ENCODE peak calls at places on chromosomes 7 and 10, in six cellular contexts. I, M, N, K, R and T are unnamed samples.

GRCh38 chr10:72007246-72007892 is 43.2 kb downstream of the CHST3 start:
- DNase-seq in I (no peak), M (peak; percentile 86), N (no peak), K (no peak), R (no peak), T (no peak)

GRCh38 chr10:80359644-80360043 is 3.1 kb downstream of the DYDC2 start:
- DNase-seq in I (no peak), M (no peak), N (no peak), K (no peak), R (no peak), T (no peak)

GRCh38 chr7:2172311-2173183 is 60.2 kb downstream of the MAD1L1 start:
- DNase-seq in I (peak; percentile 75), M (no peak), N (peak; percentile 97), K (peak; percentile 95), R (peak; percentile 48), T (peak; percentile 77)

GRCh38 chr10:64506963-64507362 is 985.8 kb downstream of the REEP3 start:
- DNase-seq in I (no peak), M (no peak), N (no peak), K (no peak), R (no peak), T (no peak)

GRCh38 chr7:140426130-140426529 is 22.3 kb downstream of the RAB19 start:
- DNase-seq in I (no peak), M (no peak), N (no peak), K (no peak), R (no peak), T (no peak)

GRCh38 chr7:84914598-84914997 is 272.3 kb downstream of the SEMA3D start:
- DNase-seq in I (no peak), M (no peak), N (no peak), K (no peak), R (no peak), T (no peak)

GRCh38 chr7:44769381-44770209 is 20.9 kb downstream of the ZMIZ2 start:
- DNase-seq in I (peak; percentile 49), M (no peak), N (peak; percentile 47), K (no peak), R (no peak), T (peak; percentile 24)

GRCh38 chr10:101028446-101029244 is 2.3 kb downstream of the PDZD7 start:
- DNase-seq in I (no peak), M (no peak), N (no peak), K (no peak), R (no peak), T (no peak)

GRCh38 chr10:71548494-71548846 is 151.8 kb downstream of the CDH23 start:
- DNase-seq in I (no peak), M (no peak), N (peak; percentile 0), K (no peak), R (no peak), T (peak; percentile 46)

GRCh38 chr7:44978511-44979366 is at the start of gene MYO1G:
- DNase-seq in I (peak; percentile 28), M (no peak), N (no peak), K (no peak), R (peak; percentile 39), T (no peak)

GRCh38 chr7:100711369-100711768 is 5.4 kb downstream of the POP7 start:
- DNase-seq in I (no peak), M (peak; percentile 44), N (no peak), K (no peak), R (no peak), T (no peak)

GRCh38 chr10:28734940-28735759 is 57.8 kb downstream of the BAMBI start:
- DNase-seq in I (no peak), M (no peak), N (peak; percentile 96), K (peak; percentile 96), R (no peak), T (peak; percentile 93)

GRCh38 chr7:157445956-157446295 is 109.1 kb downstream of the DNAJB6 start:
- DNase-seq in I (no peak), M (no peak), N (no peak), K (no peak), R (no peak), T (no peak)

GRCh38 chr10:35035641-35036040 is 54.5 kb downstream of the CUL2 start:
- DNase-seq in I (no peak), M (no peak), N (no peak), K (no peak), R (no peak), T (no peak)

GRCh38 chr10:1668347-1668746 is 69.0 kb downstream of the ADARB2 start:
- DNase-seq in I (no peak), M (no peak), N (no peak), K (no peak), R (no peak), T (no peak)

GRCh38 chr7:74040791-74041520 is 13.0 kb downstream of the ELN start:
- DNase-seq in I (no peak), M (no peak), N (no peak), K (no peak), R (no peak), T (no peak)

GRCh38 chr10:22341190-22341935 is 3.9 kb upstream of the SPAG6 start:
- DNase-seq in I (no peak), M (no peak), N (peak; percentile 15), K (no peak), R (no peak), T (no peak)

GRCh38 chr7:136956232-136956631 is 87.8 kb downstream of the CHRM2 start:
- DNase-seq in I (no peak), M (no peak), N (peak; percentile 87), K (peak; percentile 42), R (no peak), T (peak; percentile 31)

GRCh38 chr7:117322741-117323584 is at the start of gene WNT2:
- DNase-seq in I (no peak), M (no peak), N (peak; percentile 22), K (no peak), R (no peak), T (no peak)

GRCh38 chr7:116630357-116630756 is 41.6 kb upstream of the MET start:
- DNase-seq in I (no peak), M (no peak), N (no peak), K (no peak), R (no peak), T (no peak)

GRCh38 chr10:78515037-78515872 is 481.6 kb downstream of the RPS24 start:
- DNase-seq in I (no peak), M (peak; percentile 64), N (no peak), K (no peak), R (peak; percentile 18), T (no peak)

GRCh38 chr10:119931873-119932272 is 39.3 kb downstream of the SEC23IP start:
- DNase-seq in I (no peak), M (no peak), N (no peak), K (no peak), R (no peak), T (no peak)

GRCh38 chr7:126411821-126412383 is 840.8 kb downstream of the GRM8 start:
- DNase-seq in I (no peak), M (no peak), N (no peak), K (no peak), R (no peak), T (no peak)

GRCh38 chr7:22572292-22572691 is 72.3 kb upstream of the STEAP1B start:
- DNase-seq in I (no peak), M (no peak), N (no peak), K (no peak), R (no peak), T (no peak)

GRCh38 chr10:28558923-28559508 is 26.1 kb downstream of the WAC start:
- DNase-seq in I (no peak), M (no peak), N (peak; percentile 27), K (no peak), R (no peak), T (no peak)

GRCh38 chr10:122559228-122559627 is 1.3 kb upstream of the DMBT1 start:
- DNase-seq in I (no peak), M (no peak), N (no peak), K (no peak), R (no peak), T (no peak)

GRCh38 chr10:100744980-100745881 is at the start of gene PAX2:
- DNase-seq in I (no peak), M (no peak), N (no peak), K (no peak), R (no peak), T (no peak)

GRCh38 chr7:49773082-49773938 is at the start of gene VWC2:
- DNase-seq in I (peak; percentile 14), M (peak; percentile 71), N (no peak), K (no peak), R (no peak), T (no peak)

GRCh38 chr10:31188792-31189406 is 130.1 kb upstream of the ZEB1 start:
- DNase-seq in I (no peak), M (no peak), N (peak; percentile 76), K (no peak), R (no peak), T (peak; percentile 25)

GRCh38 chr7:137820677-137821420 is 25.9 kb downstream of the DGKI start:
- DNase-seq in I (peak; percentile 47), M (peak; percentile 42), N (peak; percentile 83), K (peak; percentile 34), R (peak; percentile 20), T (peak; percentile 60)

GRCh38 chr7:4849390-4849789 is 12.4 kb downstream of the PAPOLB start:
- DNase-seq in I (peak; percentile 33), M (no peak), N (peak; percentile 26), K (no peak), R (no peak), T (peak; percentile 60)
- TF ChIP-seq CTCF in I (peak; percentile 14), M (no peak), N (peak; percentile 24), K (peak; percentile 36), R (no peak), T (peak; percentile 61)

DNA sequence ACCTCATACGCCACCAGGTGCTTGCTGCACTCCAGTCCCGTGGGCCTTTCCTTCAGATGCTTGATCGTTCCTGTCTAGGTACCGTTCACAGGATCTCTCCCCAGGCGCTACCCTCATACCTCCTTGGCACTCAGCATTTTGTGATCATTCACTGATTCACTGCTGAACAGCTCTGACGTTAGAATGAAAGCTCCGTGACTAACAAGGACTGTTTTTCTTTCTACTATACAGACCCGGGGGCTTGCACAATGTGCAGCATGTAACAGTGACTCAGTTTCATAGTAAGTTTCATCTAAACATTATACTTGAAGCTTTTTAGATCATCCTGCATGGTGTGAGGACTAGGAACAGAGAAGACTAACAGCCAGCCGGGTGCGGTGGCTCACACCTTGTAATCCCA is 20.6 kb downstream of the KIN start:
- DNase-seq in I (no peak), M (no peak), N (peak; percentile 97), K (peak; percentile 78), R (no peak), T (peak; percentile 88)
- H3K27ac ChIP-seq in I (no peak overlapping the region), M (no peak overlapping the region), N (no peak overlapping the region), K (peak overlapping the region; percentile 59), R (no peak overlapping the region), T (peak overlapping the region; percentile 40)

DNA sequence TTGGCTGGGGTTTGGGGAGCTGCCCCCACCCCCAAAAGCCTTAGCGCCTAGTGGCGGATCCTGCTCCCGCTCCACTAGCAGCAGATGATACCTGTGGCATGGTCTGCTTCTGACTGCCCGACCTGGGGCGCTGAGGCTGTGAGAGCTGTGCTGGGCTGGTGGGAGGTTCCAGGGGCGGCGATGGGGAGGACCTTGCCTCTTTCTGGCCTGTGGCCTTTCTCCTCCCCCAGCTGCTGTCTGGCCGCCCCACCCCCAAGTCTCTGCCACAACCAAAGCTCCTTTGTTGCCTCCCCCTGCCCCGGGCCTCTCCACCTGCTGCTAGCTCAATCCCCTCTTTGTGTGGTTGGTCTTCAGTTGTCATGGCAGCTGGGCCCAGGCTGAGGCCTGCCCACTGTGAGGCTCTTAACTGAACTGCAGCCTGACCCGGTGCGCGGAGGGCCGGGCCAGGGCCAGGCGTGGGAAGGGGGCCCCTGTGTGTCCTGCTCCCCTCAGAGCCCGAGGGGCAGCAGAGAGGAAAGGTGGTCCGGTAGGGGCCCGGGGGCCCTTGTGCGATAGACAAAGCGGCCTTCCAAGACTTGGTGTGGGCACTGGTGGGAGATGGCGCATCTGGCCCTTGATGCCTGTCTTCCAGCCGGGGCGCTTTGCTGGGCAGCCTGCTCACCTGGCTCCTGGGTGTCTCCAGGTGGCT is 4.7 kb downstream of the ZNF775 start:
- DNase-seq in I (peak; percentile 63), M (peak; percentile 50), N (no peak), K (no peak), R (peak; percentile 90), T (no peak)
- H3K4me3 ChIP-seq in I (no peak overlapping the region), M (no peak overlapping the region), N (no peak overlapping the region), K (no peak overlapping the region), R (no peak overlapping the region), T (no peak overlapping the region)

GRCh38 chr10:129971381-129972144 is 7.5 kb upstream of the EBF3 start:
- DNase-seq in I (peak; percentile 70), M (peak; percentile 65), N (peak; percentile 22), K (no peak), R (peak; percentile 53), T (no peak)
- TF ChIP-seq CTCF in I (peak; percentile 65), M (peak; percentile 27), N (peak; percentile 69), K (peak; percentile 20), R (no peak), T (peak; percentile 30)